ENCODE peak calls at places on chromosomes 12 and 14, in eight cellular contexts. One of them, this sample, is unnamed.

GRCh38 chr12:132400011-132400641 is 70.7 kb upstream of the GALNT9 start:
- DNase-seq in NT2/D1: no peak
- DNase-seq in Karpas-422: no peak
- DNase-seq in HuH-7: peak
- DNase-seq in A172: no peak
- DNase-seq in MM.1S: no peak
- DNase-seq in left colon: no peak
- DNase-seq in stimulated activated CD8-positive, alpha-beta memory T cell treated with anti-CD3 and anti-CD28 coated beads, Interleukin-15, amount 100 ng/mL, for 1 hour: no peak
- DNase-seq in this sample: no peak

GRCh38 chr12:112439769-112440168 is 21.0 kb downstream of the PTPN11 start:
- DNase-seq in HuH-7: no peak
- DNase-seq in Karpas-422: no peak
- DNase-seq in stimulated activated CD8-positive, alpha-beta memory T cell treated with anti-CD3 and anti-CD28 coated beads, Interleukin-15, amount 100 ng/mL, for 1 hour: no peak
- DNase-seq in A172: no peak
- DNase-seq in MM.1S: no peak
- DNase-seq in left colon: no peak
- DNase-seq in NT2/D1: no peak
- DNase-seq in this sample: no peak

GRCh38 chr12:110992909-110993308 is 72.5 kb upstream of the MYL2 start:
- DNase-seq in stimulated activated CD8-positive, alpha-beta memory T cell treated with anti-CD3 and anti-CD28 coated beads, Interleukin-15, amount 100 ng/mL, for 1 hour: no peak
- DNase-seq in left colon: no peak
- DNase-seq in MM.1S: no peak
- DNase-seq in A172: no peak
- DNase-seq in NT2/D1: no peak
- DNase-seq in Karpas-422: no peak
- DNase-seq in HuH-7: no peak
- DNase-seq in this sample: no peak

GRCh38 chr14:94285158-94285557 is 7.9 kb downstream of the SERPINA10 start:
- DNase-seq in MM.1S: no peak
- DNase-seq in Karpas-422: no peak
- DNase-seq in stimulated activated CD8-positive, alpha-beta memory T cell treated with anti-CD3 and anti-CD28 coated beads, Interleukin-15, amount 100 ng/mL, for 1 hour: no peak
- DNase-seq in NT2/D1: no peak
- DNase-seq in A172: no peak
- DNase-seq in HuH-7: no peak
- DNase-seq in left colon: no peak
- DNase-seq in this sample: no peak

GRCh38 chr12:50537538-50537919 is 32.7 kb downstream of the DIP2B start:
- DNase-seq in MM.1S: no peak
- DNase-seq in Karpas-422: no peak
- DNase-seq in stimulated activated CD8-positive, alpha-beta memory T cell treated with anti-CD3 and anti-CD28 coated beads, Interleukin-15, amount 100 ng/mL, for 1 hour: no peak
- DNase-seq in A172: peak
- DNase-seq in NT2/D1: no peak
- DNase-seq in HuH-7: no peak
- DNase-seq in left colon: no peak
- DNase-seq in this sample: no peak

GRCh38 chr14:81366259-81366658 is 33.9 kb downstream of the STON2 start:
- DNase-seq in HuH-7: no peak
- DNase-seq in A172: peak
- DNase-seq in left colon: no peak
- DNase-seq in Karpas-422: no peak
- DNase-seq in NT2/D1: no peak
- DNase-seq in stimulated activated CD8-positive, alpha-beta memory T cell treated with anti-CD3 and anti-CD28 coated beads, Interleukin-15, amount 100 ng/mL, for 1 hour: no peak
- DNase-seq in MM.1S: no peak
- DNase-seq in this sample: no peak

GRCh38 chr14:64293976-64294671 is at the start of gene ESR2:
- DNase-seq in HuH-7: peak
- DNase-seq in left colon: peak
- DNase-seq in A172: no peak
- DNase-seq in stimulated activated CD8-positive, alpha-beta memory T cell treated with anti-CD3 and anti-CD28 coated beads, Interleukin-15, amount 100 ng/mL, for 1 hour: no peak
- DNase-seq in NT2/D1: peak
- DNase-seq in MM.1S: peak
- DNase-seq in Karpas-422: peak
- DNase-seq in this sample: no peak

GRCh38 chr14:29242755-29243340 is 476.3 kb downstream of the FOXG1 start:
- DNase-seq in NT2/D1: no peak
- DNase-seq in MM.1S: no peak
- DNase-seq in left colon: no peak
- DNase-seq in stimulated activated CD8-positive, alpha-beta memory T cell treated with anti-CD3 and anti-CD28 coated beads, Interleukin-15, amount 100 ng/mL, for 1 hour: no peak
- DNase-seq in A172: peak
- DNase-seq in Karpas-422: no peak
- DNase-seq in HuH-7: no peak
- DNase-seq in this sample: no peak

GRCh38 chr14:58082011-58082410 is 70.0 kb downstream of the ARMH4 start:
- DNase-seq in HuH-7: no peak
- DNase-seq in NT2/D1: no peak
- DNase-seq in left colon: no peak
- DNase-seq in stimulated activated CD8-positive, alpha-beta memory T cell treated with anti-CD3 and anti-CD28 coated beads, Interleukin-15, amount 100 ng/mL, for 1 hour: no peak
- DNase-seq in A172: peak
- DNase-seq in Karpas-422: no peak
- DNase-seq in MM.1S: no peak
- DNase-seq in this sample: no peak

GRCh38 chr14:90698379-90698869 is 117.8 kb downstream of the TTC7B start:
- DNase-seq in left colon: peak
- DNase-seq in stimulated activated CD8-positive, alpha-beta memory T cell treated with anti-CD3 and anti-CD28 coated beads, Interleukin-15, amount 100 ng/mL, for 1 hour: no peak
- DNase-seq in MM.1S: no peak
- DNase-seq in HuH-7: no peak
- DNase-seq in Karpas-422: no peak
- DNase-seq in A172: peak
- DNase-seq in NT2/D1: no peak
- DNase-seq in this sample: no peak

GRCh38 chr14:72169521-72169920 is 237.3 kb downstream of the RGS6 start:
- DNase-seq in Karpas-422: peak
- DNase-seq in HuH-7: no peak
- DNase-seq in A172: peak
- DNase-seq in NT2/D1: no peak
- DNase-seq in left colon: no peak
- DNase-seq in stimulated activated CD8-positive, alpha-beta memory T cell treated with anti-CD3 and anti-CD28 coated beads, Interleukin-15, amount 100 ng/mL, for 1 hour: no peak
- DNase-seq in MM.1S: no peak
- DNase-seq in this sample: no peak

GRCh38 chr12:91606662-91607377 is 424.2 kb upstream of the DCN start:
- DNase-seq in MM.1S: no peak
- DNase-seq in A172: no peak
- DNase-seq in HuH-7: no peak
- DNase-seq in Karpas-422: no peak
- DNase-seq in stimulated activated CD8-positive, alpha-beta memory T cell treated with anti-CD3 and anti-CD28 coated beads, Interleukin-15, amount 100 ng/mL, for 1 hour: no peak
- DNase-seq in left colon: no peak
- DNase-seq in NT2/D1: no peak
- DNase-seq in this sample: no peak

GRCh38 chr14:68421116-68421515 is 371.8 kb downstream of the ZFP36L1 start:
- DNase-seq in MM.1S: no peak
- DNase-seq in A172: no peak
- DNase-seq in left colon: no peak
- DNase-seq in Karpas-422: no peak
- DNase-seq in NT2/D1: no peak
- DNase-seq in HuH-7: no peak
- DNase-seq in stimulated activated CD8-positive, alpha-beta memory T cell treated with anti-CD3 and anti-CD28 coated beads, Interleukin-15, amount 100 ng/mL, for 1 hour: no peak
- DNase-seq in this sample: no peak

GRCh38 chr12:117518594-117519270 is 157.3 kb upstream of the NOS1 start:
- DNase-seq in A172: peak
- DNase-seq in left colon: peak
- DNase-seq in Karpas-422: peak
- DNase-seq in MM.1S: no peak
- DNase-seq in NT2/D1: no peak
- DNase-seq in stimulated activated CD8-positive, alpha-beta memory T cell treated with anti-CD3 and anti-CD28 coated beads, Interleukin-15, amount 100 ng/mL, for 1 hour: no peak
- DNase-seq in HuH-7: no peak
- DNase-seq in this sample: peak

GRCh38 chr12:67019070-67019469 is 250.1 kb upstream of the CAND1 start:
- DNase-seq in Karpas-422: no peak
- DNase-seq in HuH-7: no peak
- DNase-seq in stimulated activated CD8-positive, alpha-beta memory T cell treated with anti-CD3 and anti-CD28 coated beads, Interleukin-15, amount 100 ng/mL, for 1 hour: no peak
- DNase-seq in A172: no peak
- DNase-seq in NT2/D1: no peak
- DNase-seq in left colon: no peak
- DNase-seq in MM.1S: no peak
- DNase-seq in this sample: no peak

GRCh38 chr12:26195641-26196423 is 459 bp downstream of the SSPN start:
- DNase-seq in Karpas-422: no peak
- DNase-seq in NT2/D1: peak
- DNase-seq in A172: no peak
- DNase-seq in left colon: peak
- DNase-seq in MM.1S: peak
- DNase-seq in HuH-7: peak
- DNase-seq in stimulated activated CD8-positive, alpha-beta memory T cell treated with anti-CD3 and anti-CD28 coated beads, Interleukin-15, amount 100 ng/mL, for 1 hour: no peak
- DNase-seq in this sample: no peak

GRCh38 chr12:111034148-111034910 is 114.0 kb upstream of the MYL2 start:
- DNase-seq in NT2/D1: no peak
- DNase-seq in HuH-7: no peak
- DNase-seq in MM.1S: no peak
- DNase-seq in left colon: no peak
- DNase-seq in stimulated activated CD8-positive, alpha-beta memory T cell treated with anti-CD3 and anti-CD28 coated beads, Interleukin-15, amount 100 ng/mL, for 1 hour: no peak
- DNase-seq in Karpas-422: no peak
- DNase-seq in A172: no peak
- DNase-seq in this sample: no peak

GRCh38 chr14:52906141-52906601 is 44.7 kb downstream of the FERMT2 start:
- DNase-seq in MM.1S: no peak
- DNase-seq in NT2/D1: no peak
- DNase-seq in left colon: no peak
- DNase-seq in stimulated activated CD8-positive, alpha-beta memory T cell treated with anti-CD3 and anti-CD28 coated beads, Interleukin-15, amount 100 ng/mL, for 1 hour: no peak
- DNase-seq in HuH-7: no peak
- DNase-seq in Karpas-422: no peak
- DNase-seq in A172: peak
- DNase-seq in this sample: peak

GRCh38 chr14:88835661-88836060 is 11.2 kb downstream of the TTC8 start:
- DNase-seq in Karpas-422: no peak
- DNase-seq in MM.1S: no peak
- DNase-seq in NT2/D1: no peak
- DNase-seq in A172: no peak
- DNase-seq in stimulated activated CD8-positive, alpha-beta memory T cell treated with anti-CD3 and anti-CD28 coated beads, Interleukin-15, amount 100 ng/mL, for 1 hour: no peak
- DNase-seq in HuH-7: no peak
- DNase-seq in left colon: no peak
- DNase-seq in this sample: no peak

This sample was measured in COLO829.